ENCODE peak calls at places on chromosomes 5 and 9, in five cellular contexts. I is EH, B is psoas muscle, H is NCI-H2081, E is colonic mucosa. W is an unnamed sample.

GRCh38 chr9:13718539-13718938 is 439.0 kb upstream of the MPDZ start:
- DNase-seq in H (no peak), E (no peak), B (no peak), I (no peak), W (no peak)

GRCh38 chr5:38595149-38595725 is 38.8 kb upstream of the LIFR start:
- DNase-seq in H (no peak), B (no peak), E (no peak), I (peak; percentile 97), W (no peak)

GRCh38 chr5:173123416-173123815 is 20.9 kb upstream of the BNIP1 start:
- DNase-seq in H (no peak), E (no peak), I (peak; percentile 57), B (no peak), W (no peak)

GRCh38 chr5:110757118-110757729 is 18.4 kb downstream of the SLC25A46 start:
- DNase-seq in H (peak; percentile 3), E (peak; percentile 20), B (no peak), I (peak; percentile 57), W (no peak)

GRCh38 chr9:21906213-21906612 is 88.0 kb downstream of the CDKN2A start:
- DNase-seq in H (no peak), E (no peak), I (no peak), B (no peak), W (no peak)

GRCh38 chr5:60649288-60649917 is 50.6 kb downstream of the DEPDC1B start:
- DNase-seq in B (no peak), I (peak; percentile 58), H (no peak), E (no peak), W (no peak)

GRCh38 chr5:169029087-169029486 is 271.9 kb downstream of the SLIT3 start:
- DNase-seq in I (no peak), B (no peak), E (no peak), H (no peak), W (no peak)

GRCh38 chr5:55620009-55620770 is 85.4 kb upstream of the PLPP1 start:
- DNase-seq in B (no peak), E (no peak), I (no peak), H (no peak), W (no peak)

GRCh38 chr9:127578952-127579853 is 32.9 kb upstream of the STXBP1 start:
- DNase-seq in I (peak; percentile 99), B (peak; percentile 90), H (peak; percentile 86), E (peak; percentile 89), W (peak; percentile 83)

GRCh38 chr9:35035851-35036701 is 36.3 kb downstream of the VCP start:
- DNase-seq in E (peak; percentile 57), B (peak; percentile 51), H (no peak), I (peak; percentile 85), W (peak; percentile 71)

GRCh38 chr5:66987949-66988838 is 208.4 kb downstream of the CD180 start:
- DNase-seq in B (no peak), I (peak; percentile 42), H (peak; percentile 9), E (no peak), W (no peak)

GRCh38 chr9:23777328-23777727 is 48.7 kb downstream of the ELAVL2 start:
- DNase-seq in E (no peak), I (no peak), B (no peak), H (no peak), W (no peak)

GRCh38 chr5:138942861-138943260 is 67.7 kb upstream of the LRRTM2 start:
- DNase-seq in B (no peak), I (no peak), H (no peak), E (no peak), W (no peak)

GRCh38 chr9:91536211-91536691 is 112.6 kb upstream of the NFIL3 start:
- DNase-seq in B (no peak), I (peak; percentile 80), E (peak; percentile 63), H (no peak), W (no peak)

GRCh38 chr5:136364307-136364706 is 1.0 kb downstream of the TRPC7 start:
- DNase-seq in B (no peak), H (no peak), I (no peak), E (no peak), W (no peak)

GRCh38 chr5:15734058-15734457 is 234.1 kb downstream of the FBXL7 start:
- DNase-seq in E (no peak), H (no peak), B (no peak), I (no peak), W (peak; percentile 16)

GRCh38 chr5:136192015-136192525 is 892 bp downstream of the SMIM32 start:
- DNase-seq in B (no peak), E (no peak), I (no peak), H (no peak), W (no peak)

GRCh38 chr5:78586251-78586650 is 62.3 kb downstream of the LHFPL2 start:
- DNase-seq in H (no peak), E (no peak), I (peak; percentile 98), B (peak; percentile 22), W (no peak)

GRCh38 chr5:172144291-172144815 is 43.7 kb downstream of the STK10 start:
- DNase-seq in B (no peak), I (peak; percentile 21), E (peak; percentile 35), H (no peak), W (peak; percentile 62)

GRCh38 chr5:124870070-124870469 is 123.6 kb upstream of the ZNF608 start:
- DNase-seq in B (no peak), H (no peak), E (no peak), I (peak; percentile 6), W (no peak)

GRCh38 chr9:27022920-27023319 is 17.4 kb upstream of the LRRC19 start:
- DNase-seq in E (no peak), I (no peak), H (no peak), B (no peak), W (no peak)

GRCh38 chr9:105455836-105456475 is 8.1 kb downstream of the FSD1L start:
- DNase-seq in I (no peak), B (no peak), H (no peak), E (no peak), W (no peak)

GRCh38 chr9:71793386-71794105 is 25.2 kb upstream of the CEMIP2 start:
- DNase-seq in I (peak; percentile 95), H (no peak), E (no peak), B (no peak), W (no peak)

GRCh38 chr9:70363760-70364159 is 50.7 kb downstream of the KLF9 start:
- DNase-seq in H (no peak), I (no peak), B (no peak), E (no peak), W (no peak)

GRCh38 chr5:148978370-148979103 is 84.3 kb downstream of the SH3TC2 start:
- DNase-seq in H (no peak), E (no peak), I (no peak), B (no peak), W (no peak)

GRCh38 chr5:943874-944620 is 51.4 kb downstream of the TRIP13 start:
- DNase-seq in I (no peak), E (no peak), B (no peak), H (no peak), W (no peak)

GRCh38 chr9:82133973-82134372 is 145.4 kb downstream of the SPATA31D1 start:
- DNase-seq in B (no peak), H (no peak), I (peak; percentile 23), E (no peak), W (no peak)

GRCh38 chr9:116546711-116547581 is 140.2 kb upstream of the TRIM32 start:
- DNase-seq in I (peak; percentile 10), B (no peak), H (no peak), E (no peak), W (no peak)

GRCh38 chr9:135502168-135502872 is 1.8 kb downstream of the MRPS2 start:
- DNase-seq in I (no peak), B (no peak), H (no peak), E (no peak), W (no peak)

GRCh38 chr5:139654875-139655491 is 6.8 kb downstream of the CXXC5 start:
- DNase-seq in I (no peak), H (no peak), E (no peak), B (no peak), W (peak; percentile 51)

GRCh38 chr9:114072181-114073140 is 5.6 kb downstream of the AMBP start:
- DNase-seq in I (peak; percentile 9), H (peak; percentile 38), E (peak; percentile 51), B (peak; percentile 60), W (peak; percentile 64)

GRCh38 chr5:55160493-55161209 is 680 bp downstream of the GPX8 start:
- DNase-seq in E (peak; percentile 76), B (peak; percentile 54), H (no peak), I (peak; percentile 97), W (peak; percentile 21)

GRCh38 chr5:19179561-19179960 is 808.4 kb downstream of the CDH18 start:
- DNase-seq in H (no peak), B (no peak), I (no peak), E (no peak), W (no peak)

GRCh38 chr9:79570449-79571308 is 1.1 kb upstream of the TLE4 start:
- DNase-seq in E (peak; percentile 34), H (no peak), B (peak; percentile 28), I (peak; percentile 63), W (peak; percentile 38)

W was measured in left ventricle myocardium inferior.